ENCODE peak calls at places on chromosomes 12 and 14, in four cellular contexts. W, F, K and M are unnamed samples.

GRCh38 chr14:91901449-91902250 is 34.3 kb upstream of the TC2N start:
- DNase-seq in W (no peak), F (no peak), K (no peak), M (no peak)

GRCh38 chr12:4251228-4251891 is 22.2 kb upstream of the CCND2 start:
- DNase-seq in W (no peak), F (no peak), K (no peak), M (no peak)

GRCh38 chr12:78403681-78404080 is 460.9 kb upstream of the SYT1 start:
- DNase-seq in W (no peak), F (no peak), K (no peak), M (no peak)

GRCh38 chr14:35406090-35406489 is 1.5 kb upstream of the NFKBIA start:
- DNase-seq in W (no peak), F (no peak), K (no peak), M (no peak)

GRCh38 chr14:72907886-72908285 is 14.0 kb upstream of the DPF3 start:
- DNase-seq in W (no peak), F (no peak), K (no peak), M (no peak)

GRCh38 chr12:127381043-127381668 is 885.8 kb upstream of the TMEM132C start:
- DNase-seq in W (no peak), F (peak), K (peak), M (peak)

GRCh38 chr12:93302331-93303229 is 75.1 kb upstream of the NUDT4 start:
- DNase-seq in W (no peak), F (no peak), K (no peak), M (no peak)

GRCh38 chr12:87848248-87848868 is 180.8 kb downstream of the C12orf50 start:
- DNase-seq in W (peak), F (peak), K (no peak), M (peak)

GRCh38 chr14:89908712-89909450 is 45.6 kb downstream of the EFCAB11 start:
- DNase-seq in W (no peak), F (no peak), K (no peak), M (no peak)

GRCh38 chr14:89214221-89214965 is 202.6 kb downstream of the FOXN3 start:
- DNase-seq in W (no peak), F (peak), K (no peak), M (no peak)

GRCh38 chr12:25054783-25055144 is 105.9 kb upstream of the BCAT1 start:
- DNase-seq in W (no peak), F (no peak), K (no peak), M (no peak)

GRCh38 chr12:100295764-100296555 is 29.0 kb downstream of the SCYL2 start:
- DNase-seq in W (no peak), F (no peak), K (no peak), M (no peak)

GRCh38 chr12:77837876-77838291 is 7.2 kb downstream of the NAV3 start:
- DNase-seq in W (no peak), F (no peak), K (no peak), M (no peak)

GRCh38 chr12:49049566-49050224 is 10.9 kb downstream of the KMT2D start:
- DNase-seq in W (no peak), F (no peak), K (no peak), M (no peak)

GRCh38 chr14:34628681-34629135 is 1.2 kb downstream of the SNX6 start:
- DNase-seq in W (no peak), F (peak), K (no peak), M (no peak)

GRCh38 chr14:70257526-70257925 is 68.8 kb upstream of the SLC8A3 start:
- DNase-seq in W (no peak), F (no peak), K (peak), M (no peak)

GRCh38 chr12:20211537-20211936 is 156.8 kb upstream of the PDE3A start:
- DNase-seq in W (no peak), F (no peak), K (no peak), M (no peak)

GRCh38 chr12:59182660-59183455 is 262.6 kb upstream of the LRIG3 start:
- DNase-seq in W (no peak), F (no peak), K (no peak), M (no peak)

GRCh38 chr12:123942277-123942653 is 30.4 kb downstream of the CCDC92 start:
- DNase-seq in W (no peak), F (no peak), K (no peak), M (no peak)

GRCh38 chr12:117518594-117519270 is 157.3 kb upstream of the NOS1 start:
- DNase-seq in W (no peak), F (peak), K (no peak), M (no peak)

GRCh38 chr14:22535916-22536315 is 53.1 kb downstream of the DAD1 start:
- DNase-seq in W (no peak), F (no peak), K (no peak), M (no peak)

GRCh38 chr14:22538671-22539228 is 50.3 kb downstream of the DAD1 start:
- DNase-seq in W (no peak), F (no peak), K (no peak), M (no peak)

GRCh38 chr14:22535126-22535525 is 53.9 kb downstream of the DAD1 start:
- DNase-seq in W (no peak), F (no peak), K (no peak), M (no peak)

GRCh38 chr14:22537436-22538310 is 51.4 kb downstream of the DAD1 start:
- DNase-seq in W (no peak), F (no peak), K (no peak), M (no peak)

DNA sequence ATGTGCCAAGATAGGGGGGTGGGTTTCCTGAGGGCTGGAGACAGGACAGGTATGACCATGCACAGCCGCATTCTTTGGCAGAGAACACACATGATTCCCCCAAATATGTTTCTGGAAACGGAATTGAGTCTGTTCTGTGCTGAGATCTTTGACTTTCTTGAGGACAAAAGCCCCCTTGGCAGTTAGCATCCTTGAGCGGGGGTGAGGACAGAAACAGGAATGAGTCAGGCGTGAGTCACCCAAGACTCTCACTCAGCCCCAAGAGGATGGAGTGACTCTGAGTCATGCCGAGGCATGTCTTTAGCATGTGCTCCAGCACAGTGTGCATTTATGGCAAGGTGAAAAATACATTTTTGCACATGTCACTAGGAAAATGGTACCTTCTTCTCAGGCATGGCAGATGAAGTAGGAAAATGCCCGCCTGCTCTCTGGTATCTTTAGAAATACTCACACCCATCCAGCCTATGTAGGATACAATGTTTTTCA is 52.1 kb downstream of the DAD1 start:
- DNase-seq in W (peak), F (no peak), K (no peak), M (no peak)
- TF ChIP-seq SUZ12 in W (no peak), F (no peak), K (no peak), M (no peak)

GRCh38 chr12:66638666-66639065 is 40.2 kb downstream of the GRIP1 start:
- DNase-seq in W (no peak), F (no peak), K (no peak), M (no peak)
- TF ChIP-seq YY1 in W (no peak), F (no peak), K (no peak), M (no peak)

GRCh38 chr14:100019156-100019882 is 45.9 kb upstream of the EVL start:
- DNase-seq in W (no peak), F (peak), K (no peak), M (no peak)
- H3K9ac ChIP-seq in W (no peak), F (peak), K (no peak), M (no peak)

GRCh38 chr12:6843118-6843902 is 2.6 kb downstream of the GNB3 start:
- DNase-seq in W (no peak), F (no peak), K (no peak), M (no peak)
- TF ChIP-seq SUZ12 in W (no peak), F (no peak), K (no peak), M (no peak)